ENCODE peak calls at places on chromosome 5, in six cellular contexts. K, W, H, X, E and B are unnamed samples. For H3K4me1, the result is how much of the 10 kb centered on the place peaks cover.

GRCh38 chr5:64505769-64506566 is at the start of gene RGS7BP:
- DNase-seq in X (peak), W (peak), H (no peak), E (peak), K (peak), B (peak)

GRCh38 chr5:10594591-10595210 is 30.8 kb downstream of the ANKRD33B start:
- DNase-seq in E (no peak), K (no peak), H (no peak), W (no peak), X (peak), B (no peak)

GRCh38 chr5:159552751-159553150 is 222.5 kb upstream of the IL12B start:
- DNase-seq in E (peak), W (no peak), X (peak), H (no peak), K (no peak), B (no peak)

GRCh38 chr5:58794875-58795274 is 212.0 kb downstream of the RAB3C start:
- DNase-seq in K (no peak), H (no peak), E (no peak), W (no peak), X (no peak), B (no peak)

GRCh38 chr5:173672891-173673290 is 56.4 kb upstream of the BOD1 start:
- DNase-seq in E (no peak), W (no peak), K (no peak), H (no peak), X (no peak), B (no peak)

GRCh38 chr5:116778015-116778414 is 203.4 kb upstream of the SEMA6A start:
- DNase-seq in W (no peak), E (no peak), K (no peak), X (no peak), H (no peak), B (no peak)

GRCh38 chr5:149240354-149240998 is 31.2 kb upstream of the AFAP1L1 start:
- DNase-seq in H (no peak), X (no peak), K (no peak), W (peak), E (no peak), B (no peak)

GRCh38 chr5:79588645-79589044 is 23.6 kb upstream of the TENT2 start:
- DNase-seq in H (no peak), E (no peak), K (no peak), W (no peak), X (no peak), B (no peak)

GRCh38 chr5:181043285-181044092 is 3.4 kb downstream of the BTNL9 start:
- DNase-seq in H (no peak), K (no peak), W (no peak), E (no peak), X (no peak), B (no peak)

GRCh38 chr5:69049151-69049550 is 44.7 kb upstream of the SLC30A5 start:
- DNase-seq in W (no peak), H (no peak), X (no peak), E (no peak), K (no peak), B (no peak)

GRCh38 chr5:55821731-55822512 is 29.2 kb upstream of the IL31RA start:
- DNase-seq in K (no peak), H (no peak), W (peak), E (peak), X (peak), B (peak)

GRCh38 chr5:147751156-147751830 is 31.2 kb downstream of the JAKMIP2 start:
- DNase-seq in H (no peak), X (no peak), K (no peak), W (no peak), E (no peak), B (no peak)

GRCh38 chr5:172506921-172507320 is 52.6 kb upstream of the SH3PXD2B start:
- DNase-seq in K (no peak), E (no peak), W (no peak), H (no peak), X (no peak), B (no peak)

GRCh38 chr5:157555031-157555640 is 20.4 kb downstream of the ADAM19 start:
- DNase-seq in X (no peak), H (no peak), W (no peak), K (no peak), E (no peak), B (no peak)

GRCh38 chr5:149304195-149305072 is 32.8 kb downstream of the AFAP1L1 start:
- DNase-seq in W (no peak), K (no peak), E (no peak), H (no peak), X (no peak), B (no peak)

GRCh38 chr5:177306674-177307543 is 3.3 kb downstream of the PRELID1 start:
- DNase-seq in X (no peak), E (no peak), W (no peak), K (no peak), H (no peak), B (peak)

GRCh38 chr5:150434502-150434901 is 15.0 kb downstream of the RPS14 start:
- DNase-seq in W (no peak), X (peak), K (no peak), H (no peak), E (peak), B (peak)

GRCh38 chr5:72246239-72246580 is 73.8 kb downstream of the MRPS27 start:
- DNase-seq in E (no peak), H (no peak), K (no peak), W (no peak), X (peak), B (peak)
- TF ChIP-seq CTCF in E (no peak), H (no peak), K (no peak), W (peak), X (no peak), B (no peak)

DNA sequence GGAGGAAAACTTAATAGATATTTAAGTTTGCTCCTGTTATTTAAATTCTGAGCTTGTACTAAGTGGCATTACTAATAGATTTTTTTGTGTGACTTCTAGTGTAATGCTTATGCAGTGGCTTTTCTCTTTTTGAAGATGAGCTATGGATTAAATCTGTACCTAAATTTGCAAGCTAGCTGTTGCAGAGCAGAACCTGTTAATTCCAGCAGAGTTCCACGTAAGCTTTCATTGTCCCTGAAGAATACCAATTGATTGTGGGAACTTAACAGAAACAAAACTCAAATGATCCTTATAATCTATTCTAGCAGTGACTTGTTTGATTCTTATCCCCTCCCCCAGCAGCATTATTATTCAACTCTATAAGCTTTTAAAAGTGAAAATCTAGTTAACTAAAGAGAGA is 51.7 kb downstream of the MAN2A1 start:
- DNase-seq in X (no peak), E (no peak), H (no peak), W (no peak), K (no peak), B (no peak)
- H3K4me1 ChIP-seq in X (under half), E (under half), H (half or more), W (under half), K (under half), B (under half)

DNA sequence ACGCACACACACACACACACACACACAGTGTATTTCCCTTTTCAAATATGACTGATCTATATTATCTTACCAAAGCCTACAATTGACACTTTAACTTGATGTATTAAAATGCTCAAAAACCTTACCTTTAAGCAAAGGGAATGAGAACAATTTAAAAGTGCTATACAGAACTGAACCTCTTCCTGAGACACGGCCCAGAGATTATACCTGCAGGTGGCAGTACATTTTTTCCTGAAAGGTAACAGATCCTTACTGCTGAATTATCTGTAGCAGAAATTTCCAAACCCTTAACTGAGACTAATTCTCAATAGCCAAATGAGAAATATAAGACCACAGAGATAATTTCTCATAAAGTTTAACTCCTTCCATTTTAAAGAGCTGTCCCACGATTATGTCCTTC is 91.1 kb downstream of the MYO10 start:
- DNase-seq in H (no peak), W (no peak), K (no peak), X (no peak), E (no peak), B (no peak)
- TF ChIP-seq CTCF in H (no peak), W (no peak), K (no peak), X (peak), E (peak), B (peak)

DNA sequence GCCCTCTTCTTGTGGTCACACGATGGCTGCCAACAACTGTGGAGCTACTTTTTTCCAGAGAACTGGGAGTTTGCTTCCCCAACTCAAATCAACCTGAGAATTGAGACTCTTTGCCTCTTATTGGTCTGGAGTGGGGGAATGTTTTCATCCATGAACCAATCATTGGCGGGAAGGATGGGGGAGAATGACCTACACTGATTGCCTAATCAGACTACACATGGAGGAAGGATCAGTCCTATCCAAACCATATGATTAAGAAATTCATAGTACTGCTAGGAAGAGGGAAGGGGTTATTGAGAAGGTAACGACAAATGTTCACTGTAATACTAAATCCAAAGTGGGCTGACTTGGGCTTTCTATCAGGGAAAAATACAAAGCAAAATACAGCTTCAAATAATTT is 7.9 kb upstream of the KIF2A start:
- DNase-seq in K (no peak), H (no peak), X (no peak), E (no peak), W (no peak), B (no peak)
- H3K4me1 ChIP-seq in K (under half), H (under half), X (under half), E (under half), W (under half), B (under half)

GRCh38 chr5:76571595-76571994 is 51.6 kb downstream of the F2RL2 start:
- DNase-seq in X (no peak), H (no peak), E (no peak), K (no peak), W (no peak), B (no peak)
- TF ChIP-seq CTCF in X (no peak), H (peak), E (no peak), K (no peak), W (peak), B (peak)

DNA sequence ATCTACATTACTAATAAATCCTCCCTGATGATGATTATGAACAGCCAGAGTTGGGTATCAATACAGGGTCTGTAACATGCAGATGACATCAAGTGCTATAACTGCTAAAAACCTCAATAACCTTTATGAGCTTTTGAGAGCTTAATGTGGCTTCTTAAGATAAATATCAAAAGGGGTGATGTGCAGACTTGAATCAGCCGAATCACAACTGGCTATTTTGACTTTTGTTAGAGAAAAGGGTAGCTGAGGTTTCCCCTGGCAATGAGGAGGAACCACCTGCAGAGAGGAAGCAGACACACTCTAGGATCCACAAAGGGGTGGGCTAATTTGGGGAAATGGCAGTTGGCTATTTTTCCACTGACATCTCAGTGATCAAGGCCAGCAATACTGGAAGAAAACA is 30.2 kb downstream of the CAPSL start:
- DNase-seq in K (no peak), H (no peak), E (no peak), X (no peak), W (no peak), B (no peak)
- H3K4me1 ChIP-seq in K (under half), H (under half), E (under half), X (under half), W (under half), B (under half)

GRCh38 chr5:132677191-132677590 is 3.4 kb downstream of the IL4 start:
- DNase-seq in H (no peak), E (peak), K (no peak), W (no peak), X (peak), B (peak)
- TF ChIP-seq CTCF in H (no peak), E (peak), K (no peak), W (peak), X (peak), B (peak)